ENCODE peak calls at places on chromosome 15, in four cellular contexts. One of them, this sample, is unnamed.

GRCh38 chr15:93221754-93222153 is 132.7 kb upstream of the RGMA start:
- DNase-seq in endothelial cell: no peak
- DNase-seq in AG09309: no peak
- DNase-seq in HFF-Myc: no peak
- DNase-seq in this sample: no peak

GRCh38 chr15:68209735-68210408 is 4.7 kb upstream of the CALML4 start:
- DNase-seq in endothelial cell: no peak
- DNase-seq in AG09309: no peak
- DNase-seq in HFF-Myc: no peak
- DNase-seq in this sample: peak

GRCh38 chr15:70474682-70475438 is 288.5 kb downstream of the UACA start:
- DNase-seq in endothelial cell: no peak
- DNase-seq in AG09309: peak
- DNase-seq in HFF-Myc: no peak
- DNase-seq in this sample: peak

GRCh38 chr15:48273047-48273446 is 58.2 kb upstream of the DUT start:
- DNase-seq in endothelial cell: no peak
- DNase-seq in AG09309: no peak
- DNase-seq in HFF-Myc: no peak
- DNase-seq in this sample: no peak

GRCh38 chr15:51751687-51752683 is 588 bp downstream of the TMOD2 start:
- DNase-seq in endothelial cell: peak
- DNase-seq in AG09309: no peak
- DNase-seq in HFF-Myc: no peak
- DNase-seq in this sample: peak

GRCh38 chr15:80275946-80276345 is 23.9 kb upstream of the CTXND1 start:
- DNase-seq in endothelial cell: no peak
- DNase-seq in AG09309: peak
- DNase-seq in HFF-Myc: peak
- DNase-seq in this sample: no peak

GRCh38 chr15:89402406-89402805 is 67.8 kb upstream of the POLG start:
- DNase-seq in endothelial cell: no peak
- DNase-seq in AG09309: no peak
- DNase-seq in HFF-Myc: no peak
- DNase-seq in this sample: no peak

GRCh38 chr15:45995800-45996199 is 361.0 kb downstream of the SQOR start:
- DNase-seq in endothelial cell: no peak
- DNase-seq in AG09309: no peak
- DNase-seq in HFF-Myc: no peak
- DNase-seq in this sample: no peak

GRCh38 chr15:65377105-65377975 is 462 bp downstream of the IGDCC3 start:
- DNase-seq in endothelial cell: peak
- DNase-seq in AG09309: no peak
- DNase-seq in HFF-Myc: no peak
- DNase-seq in this sample: no peak

GRCh38 chr15:70447927-70448698 is 315.2 kb downstream of the UACA start:
- DNase-seq in endothelial cell: no peak
- DNase-seq in AG09309: no peak
- DNase-seq in HFF-Myc: no peak
- DNase-seq in this sample: peak

GRCh38 chr15:39195988-39196486 is 384.8 kb upstream of the THBS1 start:
- DNase-seq in endothelial cell: no peak
- DNase-seq in AG09309: peak
- DNase-seq in HFF-Myc: peak
- DNase-seq in this sample: no peak

GRCh38 chr15:100043732-100044131 is 298.0 kb downstream of the ADAMTS17 start:
- DNase-seq in endothelial cell: no peak
- DNase-seq in AG09309: no peak
- DNase-seq in HFF-Myc: no peak
- DNase-seq in this sample: no peak

GRCh38 chr15:95556866-95557225 is 773.7 kb upstream of the NR2F2 start:
- DNase-seq in endothelial cell: no peak
- DNase-seq in AG09309: no peak
- DNase-seq in HFF-Myc: no peak
- DNase-seq in this sample: no peak

GRCh38 chr15:71940004-71940588 is 129.7 kb downstream of the NR2E3 start:
- DNase-seq in endothelial cell: no peak
- DNase-seq in AG09309: no peak
- DNase-seq in HFF-Myc: no peak
- DNase-seq in this sample: no peak

GRCh38 chr15:40436116-40436891 is 4.4 kb upstream of the BAHD1 start:
- DNase-seq in endothelial cell: no peak
- DNase-seq in AG09309: no peak
- DNase-seq in HFF-Myc: no peak
- DNase-seq in this sample: peak

GRCh38 chr15:92117301-92117731 is 263.8 kb downstream of the SLCO3A1 start:
- DNase-seq in endothelial cell: no peak
- DNase-seq in AG09309: peak
- DNase-seq in HFF-Myc: no peak
- DNase-seq in this sample: no peak

GRCh38 chr15:101038327-101039003 is 119.3 kb downstream of the LRRK1 start:
- DNase-seq in endothelial cell: no peak
- DNase-seq in AG09309: no peak
- DNase-seq in HFF-Myc: no peak
- DNase-seq in this sample: no peak

GRCh38 chr15:57696146-57696545 is 10.4 kb upstream of the POLR2M start:
- DNase-seq in endothelial cell: peak
- DNase-seq in AG09309: no peak
- DNase-seq in HFF-Myc: no peak
- DNase-seq in this sample: no peak

GRCh38 chr15:93041159-93041547 is 47.9 kb downstream of the RGMA start:
- DNase-seq in endothelial cell: no peak
- DNase-seq in AG09309: no peak
- DNase-seq in HFF-Myc: no peak
- DNase-seq in this sample: no peak

GRCh38 chr15:69045810-69046209 is 31.3 kb downstream of the NOX5 start:
- DNase-seq in endothelial cell: no peak
- DNase-seq in AG09309: no peak
- DNase-seq in HFF-Myc: no peak
- DNase-seq in this sample: no peak

GRCh38 chr15:34318277-34319079 is 19.1 kb downstream of the SLC12A6 start:
- DNase-seq in endothelial cell: peak
- DNase-seq in AG09309: no peak
- DNase-seq in HFF-Myc: no peak
- DNase-seq in this sample: peak

GRCh38 chr15:52318729-52319500 is 23.3 kb upstream of the MYO5C start:
- DNase-seq in endothelial cell: no peak
- DNase-seq in AG09309: no peak
- DNase-seq in HFF-Myc: no peak
- DNase-seq in this sample: no peak

GRCh38 chr15:47505712-47506542 is 211.4 kb upstream of the SEMA6D start:
- DNase-seq in endothelial cell: no peak
- DNase-seq in AG09309: peak
- DNase-seq in HFF-Myc: no peak
- DNase-seq in this sample: no peak

GRCh38 chr15:92000709-92001108 is 147.2 kb downstream of the SLCO3A1 start:
- DNase-seq in endothelial cell: no peak
- DNase-seq in AG09309: no peak
- DNase-seq in HFF-Myc: no peak
- DNase-seq in this sample: no peak

GRCh38 chr15:22949074-22949547 is 31.1 kb downstream of the CYFIP1 start:
- DNase-seq in endothelial cell: peak
- DNase-seq in AG09309: no peak
- DNase-seq in HFF-Myc: peak
- DNase-seq in this sample: peak

GRCh38 chr15:58438956-58439355 is 7.2 kb downstream of the LIPC start:
- DNase-seq in endothelial cell: peak
- DNase-seq in AG09309: peak
- DNase-seq in HFF-Myc: no peak
- DNase-seq in this sample: peak

GRCh38 chr15:89630974-89631901 is 24.0 kb downstream of the KIF7 start:
- DNase-seq in endothelial cell: no peak
- DNase-seq in AG09309: no peak
- DNase-seq in HFF-Myc: no peak
- DNase-seq in this sample: no peak

GRCh38 chr15:31605467-31605931 is 278.9 kb downstream of the KLF13 start:
- DNase-seq in endothelial cell: peak
- DNase-seq in AG09309: no peak
- DNase-seq in HFF-Myc: no peak
- DNase-seq in this sample: peak

DNA sequence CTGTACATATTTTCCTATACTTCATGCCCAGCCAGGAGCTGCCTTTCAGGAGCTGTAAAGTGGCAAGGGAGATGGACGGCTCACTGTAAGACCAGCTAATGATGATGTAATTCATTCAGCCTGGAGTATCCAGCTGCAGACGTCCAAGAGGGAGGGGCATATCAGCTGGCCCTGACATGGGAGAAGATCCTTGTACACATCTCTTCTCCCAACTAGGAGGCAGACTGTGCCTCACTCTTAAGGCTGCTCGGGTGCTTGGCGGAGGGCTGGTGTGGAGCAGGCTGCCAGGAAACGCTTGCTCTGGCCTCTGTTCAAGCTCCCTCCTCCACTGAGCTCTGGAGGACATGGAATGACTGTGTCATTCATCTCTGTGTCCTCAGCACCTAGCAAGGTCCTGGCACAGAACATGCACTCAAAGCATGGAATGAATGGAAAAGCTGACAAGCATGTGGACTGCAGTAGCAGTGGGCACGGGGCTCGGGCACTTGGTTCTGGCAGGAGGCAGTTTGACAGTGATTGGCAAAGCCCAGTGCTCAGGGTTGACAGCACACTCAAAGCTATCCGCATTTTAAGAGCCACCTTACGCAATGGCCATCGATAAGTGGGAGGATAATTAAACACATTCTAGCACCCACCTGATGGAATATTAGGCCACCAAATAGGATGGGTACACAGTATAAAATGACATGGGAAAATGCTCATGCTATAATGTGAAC is 72.4 kb downstream of the TBC1D2B start:
- DNase-seq in endothelial cell: no peak
- DNase-seq in AG09309: peak
- DNase-seq in HFF-Myc: peak
- DNase-seq in this sample: no peak
- TF ChIP-seq CTCF in endothelial cell: no peak
- TF ChIP-seq CTCF in AG09309: peak
- TF ChIP-seq CTCF in HFF-Myc: peak
- TF ChIP-seq CTCF in this sample: no peak

GRCh38 chr15:62706361-62706760 is 336.2 kb upstream of the TPM1 start:
- DNase-seq in endothelial cell: no peak
- DNase-seq in AG09309: no peak
- DNase-seq in HFF-Myc: no peak
- DNase-seq in this sample: no peak
- TF ChIP-seq CTCF in endothelial cell: no peak
- TF ChIP-seq CTCF in AG09309: no peak
- TF ChIP-seq CTCF in HFF-Myc: no peak
- TF ChIP-seq CTCF in this sample: no peak

GRCh38 chr15:74840851-74841760 is 1.9 kb downstream of the ULK3 start:
- DNase-seq in endothelial cell: no peak
- DNase-seq in AG09309: no peak
- DNase-seq in HFF-Myc: no peak
- DNase-seq in this sample: no peak

GRCh38 chr15:74843445-74843828 is 481 bp upstream of the ULK3 start:
- DNase-seq in endothelial cell: no peak
- DNase-seq in AG09309: no peak
- DNase-seq in HFF-Myc: no peak
- DNase-seq in this sample: no peak

GRCh38 chr15:74843891-74844299 is 939 bp upstream of the ULK3 start:
- DNase-seq in endothelial cell: no peak
- DNase-seq in AG09309: no peak
- DNase-seq in HFF-Myc: no peak
- DNase-seq in this sample: no peak

GRCh38 chr15:74841761-74842385 is 1.1 kb downstream of the ULK3 start:
- DNase-seq in endothelial cell: no peak
- DNase-seq in AG09309: no peak
- DNase-seq in HFF-Myc: no peak
- DNase-seq in this sample: no peak

GRCh38 chr15:74842581-74843444 is at the start of gene ULK3:
- DNase-seq in endothelial cell: peak
- DNase-seq in AG09309: no peak
- DNase-seq in HFF-Myc: no peak
- DNase-seq in this sample: peak
- TF ChIP-seq CTCF in endothelial cell: peak
- TF ChIP-seq CTCF in AG09309: peak
- TF ChIP-seq CTCF in HFF-Myc: peak
- TF ChIP-seq CTCF in this sample: peak

DNA sequence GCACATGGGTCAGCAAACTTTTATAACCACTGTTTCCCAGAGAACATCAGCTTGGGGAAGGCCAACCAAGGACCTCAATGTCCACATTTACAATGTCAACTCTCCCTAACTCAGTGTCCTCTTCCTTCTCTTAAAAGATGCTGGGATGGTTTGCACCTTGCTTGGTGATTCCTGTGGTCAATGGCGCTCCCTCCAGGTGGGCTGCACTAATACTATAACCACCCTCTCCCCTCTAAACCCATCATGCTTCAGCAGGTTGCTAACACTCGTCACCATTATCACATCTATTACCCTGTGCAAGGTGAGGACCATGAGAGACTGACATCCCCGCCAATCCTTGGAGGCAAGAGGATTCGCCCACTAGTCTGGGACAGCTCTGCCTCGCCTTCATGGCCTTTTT is 65.2 kb downstream of the FRMD5 start:
- DNase-seq in endothelial cell: no peak
- DNase-seq in AG09309: no peak
- DNase-seq in HFF-Myc: no peak
- DNase-seq in this sample: no peak
- TF ChIP-seq CTCF in endothelial cell: no peak
- TF ChIP-seq CTCF in AG09309: no peak
- TF ChIP-seq CTCF in HFF-Myc: no peak
- TF ChIP-seq CTCF in this sample: no peak

GRCh38 chr15:85579957-85580694 is 199.7 kb downstream of the AKAP13 start:
- DNase-seq in endothelial cell: no peak
- DNase-seq in AG09309: no peak
- DNase-seq in HFF-Myc: no peak
- DNase-seq in this sample: no peak
- TF ChIP-seq CTCF in endothelial cell: no peak
- TF ChIP-seq CTCF in AG09309: no peak
- TF ChIP-seq CTCF in HFF-Myc: no peak
- TF ChIP-seq CTCF in this sample: no peak

GRCh38 chr15:87033056-87033455 is 953.4 kb downstream of the AGBL1 start:
- DNase-seq in endothelial cell: no peak
- DNase-seq in AG09309: no peak
- DNase-seq in HFF-Myc: no peak
- DNase-seq in this sample: no peak
- TF ChIP-seq CTCF in endothelial cell: peak
- TF ChIP-seq CTCF in AG09309: no peak
- TF ChIP-seq CTCF in HFF-Myc: peak
- TF ChIP-seq CTCF in this sample: no peak

DNA sequence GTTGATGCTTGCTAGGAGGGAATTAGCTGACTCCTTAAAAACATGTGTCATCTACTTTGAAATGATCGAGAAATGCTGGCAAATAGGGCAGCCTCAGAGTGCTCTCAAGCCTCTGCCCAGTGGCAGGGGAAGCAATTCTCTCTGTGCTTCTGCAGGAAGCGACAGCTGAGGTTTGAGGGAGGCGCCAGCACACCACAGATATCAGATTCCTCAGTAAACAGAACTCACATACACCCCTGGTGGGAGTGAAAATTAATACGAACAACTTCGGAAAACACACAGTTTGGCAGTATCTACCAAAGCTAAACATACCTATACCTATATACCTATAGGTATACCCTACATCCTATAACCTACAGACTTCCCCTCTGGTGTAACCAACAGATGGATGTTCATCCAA is 61.3 kb downstream of the NSMCE3 start:
- DNase-seq in endothelial cell: no peak
- DNase-seq in AG09309: no peak
- DNase-seq in HFF-Myc: no peak
- DNase-seq in this sample: no peak
- TF ChIP-seq CTCF in endothelial cell: no peak
- TF ChIP-seq CTCF in AG09309: no peak
- TF ChIP-seq CTCF in HFF-Myc: no peak
- TF ChIP-seq CTCF in this sample: no peak

This sample was measured in activated CD8-positive, alpha-beta T cell treated with anti-CD3 and anti-CD28 coated beads for 36 hours.